ENCODE peak calls at places on chromosomes 2 and 18, in ten cellular contexts. F, I, D, R, O, W, N, K, X and M are unnamed samples.

GRCh38 chr2:239832101-239832994 is 192.8 kb downstream of the NDUFA10 start:
- DNase-seq in F (no peak), I (no peak), D (peak; percentile 3), R (peak; percentile 4), O (no peak), W (peak; percentile 38), N (no peak), K (peak; percentile 17), X (no peak), M (no peak)

GRCh38 chr2:64134813-64135212 is 9.4 kb downstream of the PELI1 start:
- DNase-seq in F (no peak), I (no peak), D (no peak), R (no peak), O (no peak), W (no peak), N (no peak), K (no peak), X (no peak), M (no peak)

GRCh38 chr2:20359131-20359530 is 8.5 kb upstream of the PUM2 start:
- DNase-seq in F (no peak), I (no peak), D (no peak), R (no peak), O (no peak), W (no peak), N (no peak), K (no peak), X (no peak), M (no peak)

GRCh38 chr18:36249392-36249791 is 48.1 kb upstream of the FHOD3 start:
- DNase-seq in F (no peak), I (no peak), D (no peak), R (no peak), O (no peak), W (no peak), N (no peak), K (no peak), X (no peak), M (no peak)

GRCh38 chr18:80232030-80232429 is 15.3 kb downstream of the PARD6G start:
- DNase-seq in F (peak; percentile 40), I (no peak), D (no peak), R (no peak), O (no peak), W (no peak), N (no peak), K (no peak), X (no peak), M (no peak)

GRCh38 chr18:11937874-11938478 is 29.9 kb upstream of the MPPE1 start:
- DNase-seq in F (peak; percentile 84), I (peak; percentile 69), D (peak; percentile 79), R (peak; percentile 73), O (peak; percentile 83), W (peak; percentile 93), N (peak; percentile 61), K (peak; percentile 87), X (peak; percentile 85), M (peak; percentile 46)

GRCh38 chr2:74072542-74072941 is 75.2 kb downstream of the BOLA3 start:
- DNase-seq in F (no peak), I (no peak), D (no peak), R (no peak), O (no peak), W (no peak), N (no peak), K (no peak), X (no peak), M (no peak)

GRCh38 chr18:13191779-13192178 is 26.8 kb upstream of the LDLRAD4 start:
- DNase-seq in F (no peak), I (no peak), D (no peak), R (no peak), O (peak; percentile 31), W (no peak), N (no peak), K (peak; percentile 78), X (no peak), M (no peak)

GRCh38 chr18:22176282-22176621 is 6.9 kb downstream of the GATA6 start:
- DNase-seq in F (no peak), I (no peak), D (no peak), R (no peak), O (no peak), W (no peak), N (no peak), K (no peak), X (no peak), M (no peak)

GRCh38 chr18:22694954-22695353 is 238.2 kb upstream of the RBBP8 start:
- DNase-seq in F (peak; percentile 73), I (peak; percentile 83), D (no peak), R (peak; percentile 85), O (peak; percentile 51), W (peak; percentile 52), N (peak; percentile 74), K (no peak), X (no peak), M (peak; percentile 36)

GRCh38 chr2:240604291-240604938 is 17.9 kb downstream of the CAPN10 start:
- DNase-seq in F (peak; percentile 88), I (peak; percentile 65), D (no peak), R (peak; percentile 65), O (peak; percentile 84), W (peak; percentile 85), N (peak; percentile 68), K (peak; percentile 90), X (peak; percentile 82), M (peak; percentile 97)

GRCh38 chr2:60958800-60959199 is 58.7 kb upstream of the PEX13 start:
- DNase-seq in F (no peak), I (peak; percentile 41), D (no peak), R (no peak), O (no peak), W (no peak), N (no peak), K (no peak), X (no peak), M (peak; percentile 12)

GRCh38 chr2:31254237-31255203 is 20.6 kb downstream of the EHD3 start:
- DNase-seq in F (no peak), I (no peak), D (no peak), R (no peak), O (no peak), W (no peak), N (no peak), K (no peak), X (no peak), M (no peak)

GRCh38 chr2:144234115-144234772 is 285.7 kb downstream of the ZEB2 start:
- DNase-seq in F (no peak), I (no peak), D (no peak), R (no peak), O (no peak), W (no peak), N (no peak), K (no peak), X (no peak), M (no peak)

GRCh38 chr2:75246441-75247167 is 47.3 kb upstream of the TACR1 start:
- DNase-seq in F (no peak), I (no peak), D (no peak), R (no peak), O (no peak), W (no peak), N (no peak), K (no peak), X (no peak), M (no peak)

GRCh38 chr2:105398522-105399206 is at the start of gene FHL2:
- DNase-seq in F (peak; percentile 88), I (peak; percentile 81), D (peak; percentile 74), R (peak; percentile 80), O (peak; percentile 39), W (peak; percentile 81), N (peak; percentile 82), K (peak; percentile 73), X (peak; percentile 78), M (peak; percentile 58)
- TF ChIP-seq POLR2A in F (peak; percentile 67), I (peak; percentile 75), D (peak; percentile 92), R (peak; percentile 57), O (no peak), W (peak; percentile 93), N (peak; percentile 81), K (peak; percentile 65), X (peak; percentile 96), M (peak; percentile 75)

GRCh38 chr2:164840458-164840929 is 1.1 kb downstream of the COBLL1 start:
- DNase-seq in F (peak; percentile 74), I (no peak), D (peak; percentile 83), R (peak; percentile 20), O (peak; percentile 92), W (peak; percentile 84), N (peak; percentile 53), K (peak; percentile 84), X (peak; percentile 70), M (no peak)
- TF ChIP-seq POLR2A in F (no peak), I (no peak), D (no peak), R (no peak), O (peak; percentile 45), W (no peak), N (no peak), K (peak; percentile 26), X (peak; percentile 23), M (no peak)

DNA sequence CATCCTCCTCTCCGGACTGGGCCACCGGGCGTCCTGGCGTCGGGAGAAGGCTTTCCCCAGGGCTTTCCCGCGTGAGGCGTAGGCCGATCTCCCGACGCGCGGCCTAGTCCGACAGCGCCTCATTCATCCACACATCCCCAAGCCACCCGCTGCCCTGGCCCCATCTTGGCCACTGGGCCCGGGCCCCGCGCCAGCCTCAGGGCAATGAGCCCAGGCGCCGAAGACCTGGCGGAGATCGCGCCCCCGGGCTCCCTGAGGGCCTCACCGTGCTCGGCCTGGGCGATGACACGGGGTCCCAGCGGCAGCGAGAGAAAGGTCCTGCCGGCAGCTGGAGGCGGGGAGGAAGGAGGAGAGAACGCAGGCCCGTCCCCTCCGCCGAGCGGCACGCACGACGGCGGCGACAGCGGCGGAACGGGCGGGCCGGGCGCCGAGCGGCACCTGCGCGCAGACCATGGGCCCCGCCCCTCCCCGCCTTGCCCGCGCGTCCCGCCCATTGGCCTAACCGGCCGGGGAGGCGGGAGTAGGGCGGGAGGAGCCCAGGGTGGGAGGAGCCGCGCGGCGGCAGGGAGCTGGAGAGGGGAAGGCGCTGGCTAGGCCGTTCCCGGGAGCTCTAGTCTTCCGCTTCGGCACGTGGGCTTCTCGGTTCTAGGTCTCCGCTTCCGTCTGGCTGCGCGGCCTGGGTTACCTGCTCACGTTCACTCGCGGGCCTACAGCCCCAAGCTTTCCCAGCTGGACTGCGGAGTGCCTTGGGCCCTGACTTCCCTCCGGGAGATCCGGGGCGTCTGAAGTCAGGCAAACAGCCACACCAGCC is at the start of gene OLA1:
- DNase-seq in F (peak; percentile 96), I (peak; percentile 95), D (peak; percentile 92), R (peak; percentile 92), O (peak; percentile 96), W (peak; percentile 97), N (peak; percentile 90), K (peak; percentile 97), X (peak; percentile 97), M (peak; percentile 89)
- TF ChIP-seq POLR2A in F (no peak), I (peak; percentile 94), D (peak; percentile 77), R (peak; percentile 50), O (peak; percentile 68), W (peak; percentile 19), N (peak; percentile 66), K (no peak), X (peak; percentile 73), M (peak; percentile 71)

DNA sequence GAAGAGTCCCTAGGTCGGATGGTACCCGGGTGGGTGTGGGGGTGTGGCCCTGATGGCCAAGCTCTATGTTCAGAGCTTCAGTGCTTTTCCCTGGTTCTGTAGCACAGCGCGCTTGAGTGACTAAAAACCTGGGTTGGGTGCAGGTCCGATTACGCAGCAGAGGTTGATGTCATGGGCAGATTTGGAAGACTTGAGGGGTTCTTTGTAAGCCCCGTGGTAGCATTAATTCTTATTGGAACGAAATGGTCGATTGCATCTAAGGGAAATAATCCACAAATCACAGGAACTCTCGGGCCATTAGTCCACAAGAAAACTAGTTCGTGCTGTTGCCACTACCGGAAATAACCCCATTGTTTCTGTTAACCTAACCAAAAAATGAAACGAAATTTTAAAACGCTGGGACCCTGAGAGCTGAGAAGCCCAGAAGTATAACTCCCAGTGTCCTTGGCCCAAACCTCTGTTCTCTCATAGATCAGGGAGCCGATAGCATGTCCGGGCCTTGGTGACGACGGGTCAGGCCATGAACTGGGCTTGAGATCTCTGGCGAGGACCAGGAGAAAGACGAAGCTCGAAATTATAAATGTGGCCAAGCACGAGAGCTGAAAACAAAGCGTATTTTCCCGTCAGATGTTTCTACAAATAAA is 9.1 kb downstream of the HOXD8 start:
- DNase-seq in F (peak; percentile 63), I (no peak), D (no peak), R (peak; percentile 43), O (no peak), W (no peak), N (no peak), K (no peak), X (no peak), M (no peak)
- TF ChIP-seq POLR2A in F (no peak), I (no peak), D (no peak), R (peak; percentile 4), O (no peak), W (no peak), N (no peak), K (no peak), X (no peak), M (no peak)